ENCODE peak calls at places on chromosomes 12 and 14, in seven cellular contexts. P, Q, V, G, C, L and O are unnamed samples.
A peak's percentile ranks its signal among the peaks of the same experiment; 100 is the strongest.

GRCh38 chr12:109815874-109816617 is 17.2 kb downstream of the TRPV4 start:
- DNase-seq in V (no peak), P (no peak), G (no peak), C (no peak), Q (no peak), L (no peak), O (no peak)

GRCh38 chr12:11694528-11694927 is 45.1 kb downstream of the ETV6 start:
- DNase-seq in P (no peak), C (no peak), Q (no peak), G (no peak), V (no peak), L (no peak), O (no peak)

GRCh38 chr12:125239563-125239962 is 174.3 kb downstream of the AACS start:
- DNase-seq in G (no peak), L (no peak), C (no peak), P (no peak), Q (no peak), V (no peak), O (no peak)

GRCh38 chr12:66742508-66743367 is 63.9 kb upstream of the GRIP1 start:
- DNase-seq in L (peak; percentile 12), V (no peak), P (no peak), G (no peak), Q (no peak), C (no peak), O (no peak)

GRCh38 chr12:95532851-95533250 is 18.4 kb downstream of the USP44 start:
- DNase-seq in Q (no peak), C (no peak), G (no peak), L (no peak), V (no peak), P (peak; percentile 58), O (no peak)

GRCh38 chr14:53596845-53597525 is 359.6 kb downstream of the BMP4 start:
- DNase-seq in V (no peak), G (no peak), C (no peak), Q (no peak), L (no peak), P (peak; percentile 14), O (no peak)

GRCh38 chr12:120684523-120684932 is 2.4 kb upstream of the MLEC start:
- DNase-seq in P (peak; percentile 80), L (no peak), G (no peak), Q (no peak), C (no peak), V (no peak), O (no peak)

GRCh38 chr12:642633-643477 is 20.4 kb downstream of the NINJ2 start:
- DNase-seq in C (no peak), V (peak; percentile 77), L (peak; percentile 82), Q (peak; percentile 90), P (peak; percentile 72), G (peak; percentile 81), O (peak; percentile 87)

GRCh38 chr12:30796508-30796780 is 41.7 kb upstream of the CAPRIN2 start:
- DNase-seq in V (no peak), P (peak; percentile 64), L (no peak), G (peak; percentile 62), C (no peak), Q (no peak), O (peak; percentile 72)

GRCh38 chr14:106666341-106666740 is 1140.0 kb downstream of the TMEM121 start:
- DNase-seq in L (no peak), P (no peak), V (no peak), C (no peak), Q (no peak), G (no peak), O (no peak)

GRCh38 chr14:28300356-28300755 is 466.2 kb upstream of the FOXG1 start:
- DNase-seq in P (no peak), G (no peak), L (no peak), V (no peak), Q (no peak), C (no peak), O (no peak)

GRCh38 chr12:105880824-105881388 is 257.8 kb downstream of the NUAK1 start:
- DNase-seq in C (no peak), Q (no peak), P (no peak), G (no peak), L (no peak), V (no peak), O (no peak)

GRCh38 chr12:124666722-124667259 is 99.4 kb upstream of the NCOR2 start:
- DNase-seq in V (no peak), L (no peak), C (no peak), P (no peak), Q (no peak), G (no peak), O (peak; percentile 43)

GRCh38 chr12:3752741-3753486 is at the start of gene CRACR2A:
- DNase-seq in Q (peak; percentile 93), P (peak; percentile 78), V (peak; percentile 85), L (peak; percentile 83), C (no peak), G (peak; percentile 74), O (peak; percentile 80)